ENCODE peak calls at places on chromosomes 4 and X, in four cellular contexts. Q is SK-N-SH, R is GM12878, Y is H1. W is an unnamed sample.

GRCh38 chr4:158112612-158113011 is 60.2 kb downstream of the GASK1B start:
- DNase-seq in Q (no peak), Y (no peak), R (no peak), W (no peak)

GRCh38 chr4:183342541-183343533 is 20.6 kb upstream of the CLDN24 start:
- DNase-seq in R (no peak), Q (peak), Y (no peak), W (no peak)

GRCh38 chr4:6308890-6309643 is 39.4 kb downstream of the WFS1 start:
- DNase-seq in R (no peak), Q (peak), Y (peak), W (peak)

GRCh38 chr4:26235500-26235899 is 85.3 kb upstream of the RBPJ start:
- DNase-seq in Q (no peak), Y (no peak), R (no peak), W (no peak)

GRCh38 chrX:46965125-46965758 is 53.0 kb downstream of the JADE3 start:
- DNase-seq in Y (no peak), R (no peak), Q (no peak), W (no peak)

GRCh38 chr4:161134795-161135194 is 1029.0 kb downstream of the FSTL5 start:
- DNase-seq in Y (no peak), Q (no peak), R (no peak), W (no peak)

GRCh38 chr4:1794809-1795303 is 1.8 kb downstream of the FGFR3 start:
- DNase-seq in R (no peak), Y (no peak), Q (peak), W (no peak)

GRCh38 chr4:6478546-6479220 is 6.3 kb upstream of the PPP2R2C start:
- DNase-seq in R (no peak), Y (peak), Q (no peak), W (no peak)

GRCh38 chr4:164571593-164572385 is 182.1 kb upstream of the SMIM31 start:
- DNase-seq in Q (no peak), R (no peak), Y (no peak), W (no peak)

GRCh38 chr4:30962949-30963348 is 242.8 kb downstream of the PCDH7 start:
- DNase-seq in Y (no peak), Q (no peak), R (no peak), W (no peak)

GRCh38 chr4:17206829-17207773 is 304.8 kb downstream of the QDPR start:
- DNase-seq in Y (no peak), R (no peak), Q (no peak), W (no peak)

GRCh38 chrX:37349131-37350033 is at the start of gene PRRG1:
- DNase-seq in Q (peak), R (no peak), Y (peak), W (peak)

GRCh38 chr4:189048119-189048518 is 892.6 kb upstream of the FRG1 start:
- DNase-seq in Y (no peak), Q (no peak), R (no peak), W (no peak)

GRCh38 chrX:31279359-31279758 is 207.5 kb upstream of the FTHL17 start:
- DNase-seq in R (no peak), Y (no peak), Q (no peak), W (peak)

GRCh38 chr4:37568494-37568893 is 117.7 kb downstream of the RELL1 start:
- DNase-seq in R (no peak), Q (no peak), Y (no peak), W (no peak)

GRCh38 chr4:1237981-1238675 is 10.8 kb downstream of the CTBP1 start:
- DNase-seq in Q (peak), R (no peak), Y (no peak), W (no peak)

GRCh38 chr4:3291969-3292570 is 751 bp upstream of the RGS12 start:
- DNase-seq in R (no peak), Q (peak), Y (peak), W (peak)

GRCh38 chr4:148653681-148654080 is 211.5 kb upstream of the NR3C2 start:
- DNase-seq in Y (no peak), Q (no peak), R (no peak), W (no peak)

GRCh38 chr4:151486166-151486565 is 77.2 kb downstream of the FHIP1A start:
- DNase-seq in Q (no peak), Y (no peak), R (no peak), W (no peak)

GRCh38 chrX:126670258-126670657 is 117.6 kb upstream of the DCAF12L1 start:
- DNase-seq in R (no peak), Q (no peak), Y (no peak), W (no peak)

GRCh38 chrX:153635388-153635787 is 11.6 kb upstream of the DUSP9 start:
- DNase-seq in Q (peak), R (no peak), Y (no peak), W (no peak)

GRCh38 chrX:54695816-54696487 is 102.1 kb downstream of the ITIH6 start:
- DNase-seq in Y (no peak), R (peak), Q (peak), W (no peak)

GRCh38 chr4:181846934-181847333 is 396.3 kb upstream of the TENM3 start:
- DNase-seq in Q (peak), Y (no peak), R (no peak), W (no peak)

GRCh38 chrX:27276751-27277150 is 186.4 kb downstream of the PPP4R3C start:
- DNase-seq in Y (no peak), Q (no peak), R (no peak), W (no peak)

GRCh38 chr4:165965503-165965902 is 92.5 kb downstream of the TLL1 start:
- DNase-seq in Y (no peak), R (no peak), Q (no peak), W (peak)

GRCh38 chrX:136488706-136489105 is 959 bp downstream of the BRS3 start:
- DNase-seq in R (no peak), Q (no peak), Y (no peak), W (no peak)

GRCh38 chrX:37425370-37425769 is 76.2 kb downstream of the PRRG1 start:
- DNase-seq in Q (no peak), R (no peak), Y (no peak), W (no peak)

GRCh38 chrX:72180539-72180938 is 1.0 kb upstream of the PIN4 start:
- DNase-seq in Q (peak), Y (no peak), R (no peak), W (no peak)

GRCh38 chr4:81130569-81130968 is 84.5 kb downstream of the PRKG2 start:
- DNase-seq in Y (peak), R (no peak), Q (no peak), W (no peak)

GRCh38 chr4:128768373-128768996 is 41.0 kb upstream of the JADE1 start:
- DNase-seq in R (no peak), Y (no peak), Q (no peak), W (no peak)

GRCh38 chr4:155761916-155762315 is 3.1 kb downstream of the GUCY1B1 start:
- DNase-seq in Q (no peak), Y (no peak), R (no peak), W (no peak)

GRCh38 chr4:26088433-26088928 is 174.5 kb downstream of the SMIM20 start:
- DNase-seq in Y (no peak), Q (no peak), R (peak), W (no peak)

GRCh38 chr4:7217453-7218310 is 25.3 kb downstream of the SORCS2 start:
- DNase-seq in Y (no peak), Q (no peak), R (no peak), W (no peak)

GRCh38 chr4:61541474-61541873 is 341.3 kb downstream of the ADGRL3 start:
- DNase-seq in R (no peak), Q (no peak), Y (no peak), W (peak)

GRCh38 chr4:127936974-127937373 is 28.0 kb downstream of the MFSD8 start:
- DNase-seq in Y (no peak), Q (no peak), R (no peak), W (no peak)

GRCh38 chr4:6568689-6569332 is 6.2 kb upstream of the MAN2B2 start:
- DNase-seq in Y (no peak), Q (no peak), R (no peak), W (no peak)

GRCh38 chr4:41644288-41644914 is 104.1 kb downstream of the PHOX2B start:
- DNase-seq in Y (peak), R (no peak), Q (peak), W (peak)

GRCh38 chr4:48705609-48706008 is 74.5 kb downstream of the FRYL start:
- DNase-seq in Q (no peak), Y (no peak), R (no peak), W (no peak)

GRCh38 chrX:87003031-87003430 is 514.6 kb upstream of the KLHL4 start:
- DNase-seq in R (no peak), Y (no peak), Q (no peak), W (no peak)
- TF ChIP-seq TCF12 in R (no peak), Y (no peak), Q (no peak), W (no peak)

GRCh38 chr4:20490734-20491133 is 209.5 kb upstream of the PACRGL start:
- DNase-seq in Q (no peak), R (no peak), Y (no peak), W (no peak)

GRCh38 chr4:20487446-20487845 is 212.8 kb upstream of the PACRGL start:
- DNase-seq in R (no peak), Y (no peak), Q (no peak), W (no peak)

GRCh38 chr4:20483416-20483815 is 216.8 kb upstream of the PACRGL start:
- DNase-seq in Y (no peak), Q (no peak), R (no peak), W (no peak)

GRCh38 chr4:20487852-20488251 is 212.4 kb upstream of the PACRGL start:
- DNase-seq in R (no peak), Q (no peak), Y (no peak), W (no peak)

GRCh38 chr4:20486433-20486832 is 213.8 kb upstream of the PACRGL start:
- DNase-seq in R (no peak), Y (no peak), Q (no peak), W (no peak)
- TF ChIP-seq TCF12 in R (no peak), Y (no peak), Q (no peak), W (no peak)

DNA sequence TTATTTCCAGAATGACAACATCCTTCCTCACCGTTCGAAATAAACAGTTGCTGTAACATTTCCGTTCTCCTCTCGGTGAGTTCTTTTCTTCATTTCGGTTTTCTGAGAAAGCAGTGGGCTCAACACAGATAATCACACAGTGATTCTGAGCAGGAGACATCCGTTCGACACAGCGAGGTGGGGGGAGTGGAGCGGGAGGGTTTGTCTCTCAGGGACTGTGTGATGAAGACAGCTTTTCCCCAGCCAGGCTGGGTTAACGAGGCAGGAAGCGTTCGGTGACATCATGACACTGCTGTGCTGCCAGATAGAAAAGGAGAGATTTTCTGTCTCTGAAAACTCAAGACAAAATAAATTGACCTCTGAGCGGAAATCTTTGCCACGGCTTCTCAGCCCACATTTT is 119.3 kb downstream of the CRLF2 start:
- DNase-seq in Y (no peak), Q (no peak), R (no peak), W (no peak)
- TF ChIP-seq TCF12 in Y (no peak), Q (no peak), R (no peak), W (no peak)

GRCh38 chr4:113031212-113031611 is 18.2 kb upstream of the ANK2 start:
- DNase-seq in Y (no peak), R (no peak), Q (no peak), W (no peak)

GRCh38 chr4:113020966-113021365 is 28.5 kb upstream of the ANK2 start:
- DNase-seq in Y (no peak), Q (no peak), R (no peak), W (no peak)

GRCh38 chr4:113024373-113024772 is 25.1 kb upstream of the ANK2 start:
- DNase-seq in R (no peak), Y (no peak), Q (no peak), W (no peak)

GRCh38 chr4:113028074-113028473 is 21.4 kb upstream of the ANK2 start:
- DNase-seq in Y (no peak), Q (no peak), R (no peak), W (no peak)

DNA sequence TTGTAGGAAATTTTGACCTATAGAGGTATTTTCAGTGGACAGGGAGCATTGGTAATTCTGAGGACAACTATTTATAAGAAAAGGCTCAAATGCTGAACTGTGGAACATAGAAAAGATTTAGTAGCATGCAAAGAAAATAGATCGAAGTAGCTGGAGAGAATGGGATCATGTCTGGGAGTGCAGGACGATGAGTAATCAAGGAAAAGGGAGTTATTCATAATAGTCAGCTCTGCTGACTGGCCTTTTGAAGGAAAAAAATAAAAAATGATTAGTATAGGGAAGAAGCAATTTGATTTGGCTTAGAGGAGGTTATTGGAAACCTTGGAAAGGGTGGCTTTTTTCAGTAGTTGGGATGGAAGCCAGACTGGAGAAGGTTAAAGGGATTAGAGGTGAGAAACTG is 22.9 kb upstream of the ANK2 start:
- DNase-seq in Y (no peak), Q (no peak), R (no peak), W (no peak)
- TF ChIP-seq TCF12 in Y (no peak), Q (no peak), R (no peak), W (no peak)

GRCh38 chrX:147478899-147479298 is 432.8 kb upstream of the FMR1 start:
- DNase-seq in Y (no peak), Q (no peak), R (no peak), W (no peak)
- TF ChIP-seq TCF12 in Y (no peak), Q (no peak), R (no peak), W (no peak)

DNA sequence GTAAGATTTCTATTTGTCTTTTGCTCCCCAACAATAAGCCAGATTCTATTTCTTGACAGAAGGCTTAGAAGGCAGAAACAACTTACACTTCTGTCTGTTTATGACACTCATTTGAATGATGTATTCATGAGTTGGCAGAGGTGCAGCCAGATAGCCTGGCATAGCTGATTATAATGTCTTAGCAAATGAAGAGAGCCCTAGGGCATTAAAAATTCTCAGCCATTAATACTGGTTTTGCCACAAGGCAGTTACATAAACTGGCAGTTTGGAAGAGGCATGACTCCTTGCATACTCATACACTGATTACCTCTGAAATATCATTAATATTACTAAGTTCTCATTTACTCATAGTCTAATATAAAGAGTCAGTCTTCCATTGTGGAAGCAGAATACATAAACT is 728.5 kb upstream of the NDST4 start:
- DNase-seq in Y (no peak), Q (no peak), R (no peak), W (no peak)
- TF ChIP-seq TCF12 in Y (no peak), Q (no peak), R (no peak), W (no peak)

GRCh38 chr4:186081202-186081807 is 12.3 kb downstream of the TLR3 start:
- DNase-seq in R (no peak), Y (peak), Q (no peak), W (no peak)
- TF ChIP-seq TCF12 in R (no peak), Y (peak), Q (no peak), W (no peak)

GRCh38 chrX:86806786-86807185 is 658.5 kb downstream of the DACH2 start:
- DNase-seq in Q (peak), R (no peak), Y (no peak), W (peak)
- TF ChIP-seq TCF12 in Q (no peak), R (no peak), Y (no peak), W (no peak)

GRCh38 chr4:106763044-106763443 is 273.1 kb downstream of the DKK2 start:
- DNase-seq in Y (no peak), R (no peak), Q (no peak), W (no peak)
- TF ChIP-seq TCF12 in Y (no peak), R (no peak), Q (no peak), W (no peak)

GRCh38 chrX:17621566-17622270 is 115.6 kb upstream of the SCML1 start:
- DNase-seq in Q (no peak), Y (no peak), R (no peak), W (no peak)

GRCh38 chrX:17622331-17622730 is 115.0 kb upstream of the SCML1 start:
- DNase-seq in Q (no peak), R (no peak), Y (no peak), W (no peak)

GRCh38 chrX:17613979-17614572 is 123.2 kb upstream of the SCML1 start:
- DNase-seq in Q (no peak), R (no peak), Y (no peak), W (peak)

GRCh38 chrX:17616936-17617335 is 120.4 kb upstream of the SCML1 start:
- DNase-seq in Q (no peak), R (no peak), Y (no peak), W (no peak)

DNA sequence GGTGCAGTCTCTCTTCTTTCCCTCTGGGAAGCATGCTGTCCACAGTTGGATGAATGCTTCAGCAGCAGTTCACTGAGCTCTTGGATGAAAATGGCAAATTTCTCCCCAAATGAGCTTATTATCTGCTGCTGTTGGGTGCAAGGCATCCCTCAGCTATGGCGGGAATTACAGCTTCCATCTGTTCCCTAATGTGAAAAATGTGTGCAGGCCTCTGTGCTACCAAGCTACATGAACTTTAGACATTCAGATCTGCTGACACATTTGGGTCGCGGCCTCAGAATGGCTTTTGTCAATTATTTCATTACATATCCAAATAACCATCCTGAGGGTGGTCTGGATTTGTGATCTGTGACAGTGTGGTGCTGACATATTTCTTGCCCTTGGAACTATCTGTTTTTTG is 119.5 kb upstream of the SCML1 start:
- DNase-seq in R (no peak), Q (peak), Y (no peak), W (no peak)
- TF ChIP-seq TCF12 in R (no peak), Q (peak), Y (no peak), W (no peak)

W was measured in HepG2.